ENCODE peak calls at places on chromosomes 13 and 19, in six cellular contexts. One of them, this sample, is unnamed.

GRCh38 chr13:105464249-105464648 is 1071.2 kb downstream of the EFNB2 start:
- DNase-seq in WTC11: no peak
- DNase-seq in brain microvascular endothelial cell: peak
- DNase-seq in BE2C: no peak
- DNase-seq in fibroblast of the aortic adventitia: no peak
- DNase-seq in RWPE1: no peak
- DNase-seq in this sample: no peak

GRCh38 chr19:14632286-14632685 is 42.4 kb downstream of the ADGRE3 start:
- DNase-seq in WTC11: peak
- DNase-seq in RWPE1: peak
- DNase-seq in fibroblast of the aortic adventitia: peak
- DNase-seq in BE2C: peak
- DNase-seq in brain microvascular endothelial cell: peak
- DNase-seq in this sample: peak

GRCh38 chr13:101399365-101399764 is 16.9 kb downstream of the NALCN start:
- DNase-seq in brain microvascular endothelial cell: peak
- DNase-seq in BE2C: no peak
- DNase-seq in fibroblast of the aortic adventitia: no peak
- DNase-seq in WTC11: no peak
- DNase-seq in RWPE1: no peak
- DNase-seq in this sample: no peak

GRCh38 chr19:39676004-39676403 is 20.3 kb downstream of the LGALS16 start:
- DNase-seq in fibroblast of the aortic adventitia: no peak
- DNase-seq in RWPE1: no peak
- DNase-seq in BE2C: no peak
- DNase-seq in brain microvascular endothelial cell: no peak
- DNase-seq in WTC11: no peak
- DNase-seq in this sample: no peak

GRCh38 chr13:111898956-111899713 is 167.8 kb upstream of the SOX1 start:
- DNase-seq in WTC11: no peak
- DNase-seq in brain microvascular endothelial cell: no peak
- DNase-seq in BE2C: no peak
- DNase-seq in RWPE1: no peak
- DNase-seq in fibroblast of the aortic adventitia: no peak
- DNase-seq in this sample: no peak

GRCh38 chr19:1156305-1156801 is 17.7 kb downstream of the SBNO2 start:
- DNase-seq in WTC11: peak
- DNase-seq in fibroblast of the aortic adventitia: peak
- DNase-seq in BE2C: no peak
- DNase-seq in brain microvascular endothelial cell: no peak
- DNase-seq in RWPE1: no peak
- DNase-seq in this sample: no peak

GRCh38 chr19:50214699-50215543 is 11.5 kb downstream of the MYH14 start:
- DNase-seq in RWPE1: peak
- DNase-seq in BE2C: no peak
- DNase-seq in brain microvascular endothelial cell: no peak
- DNase-seq in WTC11: peak
- DNase-seq in fibroblast of the aortic adventitia: no peak
- DNase-seq in this sample: no peak

GRCh38 chr19:36136975-36137686 is 2.7 kb upstream of the CAPNS1 start:
- DNase-seq in WTC11: no peak
- DNase-seq in BE2C: no peak
- DNase-seq in fibroblast of the aortic adventitia: peak
- DNase-seq in RWPE1: peak
- DNase-seq in brain microvascular endothelial cell: peak
- DNase-seq in this sample: peak

GRCh38 chr19:32921624-32922023 is 50.1 kb downstream of the CEP89 start:
- DNase-seq in brain microvascular endothelial cell: no peak
- DNase-seq in fibroblast of the aortic adventitia: no peak
- DNase-seq in WTC11: no peak
- DNase-seq in BE2C: no peak
- DNase-seq in RWPE1: no peak
- DNase-seq in this sample: no peak

GRCh38 chr19:58038688-58039204 is 4.9 kb downstream of the ZSCAN1 start:
- DNase-seq in BE2C: no peak
- DNase-seq in WTC11: peak
- DNase-seq in brain microvascular endothelial cell: no peak
- DNase-seq in fibroblast of the aortic adventitia: no peak
- DNase-seq in RWPE1: no peak
- DNase-seq in this sample: no peak

GRCh38 chr19:11324079-11324661 is 15.3 kb downstream of the RAB3D start:
- DNase-seq in RWPE1: peak
- DNase-seq in BE2C: peak
- DNase-seq in brain microvascular endothelial cell: peak
- DNase-seq in fibroblast of the aortic adventitia: peak
- DNase-seq in WTC11: no peak
- DNase-seq in this sample: peak

GRCh38 chr13:114309806-114310410 is 4.4 kb upstream of the CHAMP1 start:
- DNase-seq in RWPE1: no peak
- DNase-seq in BE2C: no peak
- DNase-seq in fibroblast of the aortic adventitia: no peak
- DNase-seq in WTC11: no peak
- DNase-seq in brain microvascular endothelial cell: no peak
- DNase-seq in this sample: no peak

GRCh38 chr19:30799854-30800755 is 427.9 kb downstream of the ZNF536 start:
- DNase-seq in fibroblast of the aortic adventitia: peak
- DNase-seq in brain microvascular endothelial cell: no peak
- DNase-seq in BE2C: peak
- DNase-seq in RWPE1: peak
- DNase-seq in WTC11: peak
- DNase-seq in this sample: no peak

GRCh38 chr19:39463403-39463802 is 17.2 kb upstream of the TIMM50 start:
- DNase-seq in BE2C: no peak
- DNase-seq in brain microvascular endothelial cell: no peak
- DNase-seq in WTC11: no peak
- DNase-seq in RWPE1: no peak
- DNase-seq in fibroblast of the aortic adventitia: no peak
- DNase-seq in this sample: no peak

GRCh38 chr19:56155124-56155687 is 14.1 kb downstream of the ZNF444 start:
- DNase-seq in fibroblast of the aortic adventitia: no peak
- DNase-seq in brain microvascular endothelial cell: no peak
- DNase-seq in WTC11: peak
- DNase-seq in BE2C: peak
- DNase-seq in RWPE1: no peak
- DNase-seq in this sample: no peak

GRCh38 chr13:22596157-22596863 is 584.5 kb upstream of the SGCG start:
- DNase-seq in WTC11: no peak
- DNase-seq in brain microvascular endothelial cell: no peak
- DNase-seq in BE2C: no peak
- DNase-seq in fibroblast of the aortic adventitia: peak
- DNase-seq in RWPE1: no peak
- DNase-seq in this sample: no peak

GRCh38 chr19:55146648-55147218 is 2.3 kb downstream of the TNNT1 start:
- DNase-seq in fibroblast of the aortic adventitia: no peak
- DNase-seq in brain microvascular endothelial cell: no peak
- DNase-seq in WTC11: peak
- DNase-seq in BE2C: no peak
- DNase-seq in RWPE1: peak
- DNase-seq in this sample: no peak

GRCh38 chr19:2015611-2015950 is at the start of gene BTBD2:
- DNase-seq in BE2C: peak
- DNase-seq in RWPE1: peak
- DNase-seq in WTC11: no peak
- DNase-seq in fibroblast of the aortic adventitia: peak
- DNase-seq in brain microvascular endothelial cell: no peak
- DNase-seq in this sample: no peak

GRCh38 chr13:19910336-19911072 is 47.1 kb upstream of the ZMYM5 start:
- DNase-seq in RWPE1: peak
- DNase-seq in fibroblast of the aortic adventitia: peak
- DNase-seq in WTC11: no peak
- DNase-seq in brain microvascular endothelial cell: peak
- DNase-seq in BE2C: no peak
- DNase-seq in this sample: no peak

GRCh38 chr13:28204690-28205443 is 66.5 kb downstream of the PAN3 start:
- DNase-seq in WTC11: no peak
- DNase-seq in brain microvascular endothelial cell: no peak
- DNase-seq in fibroblast of the aortic adventitia: no peak
- DNase-seq in BE2C: no peak
- DNase-seq in RWPE1: no peak
- DNase-seq in this sample: no peak

GRCh38 chr19:38901683-38902082 is 1.9 kb downstream of the NFKBIB start:
- DNase-seq in WTC11: no peak
- DNase-seq in RWPE1: no peak
- DNase-seq in brain microvascular endothelial cell: no peak
- DNase-seq in fibroblast of the aortic adventitia: no peak
- DNase-seq in BE2C: no peak
- DNase-seq in this sample: no peak

GRCh38 chr13:111153977-111154332 is 38.8 kb downstream of the ARHGEF7 start:
- DNase-seq in RWPE1: peak
- DNase-seq in BE2C: no peak
- DNase-seq in brain microvascular endothelial cell: peak
- DNase-seq in fibroblast of the aortic adventitia: no peak
- DNase-seq in WTC11: no peak
- DNase-seq in this sample: no peak

GRCh38 chr13:98214008-98214643 is 37.1 kb upstream of the RNF113B start:
- DNase-seq in WTC11: peak
- DNase-seq in BE2C: peak
- DNase-seq in brain microvascular endothelial cell: no peak
- DNase-seq in fibroblast of the aortic adventitia: peak
- DNase-seq in RWPE1: peak
- DNase-seq in this sample: no peak

DNA sequence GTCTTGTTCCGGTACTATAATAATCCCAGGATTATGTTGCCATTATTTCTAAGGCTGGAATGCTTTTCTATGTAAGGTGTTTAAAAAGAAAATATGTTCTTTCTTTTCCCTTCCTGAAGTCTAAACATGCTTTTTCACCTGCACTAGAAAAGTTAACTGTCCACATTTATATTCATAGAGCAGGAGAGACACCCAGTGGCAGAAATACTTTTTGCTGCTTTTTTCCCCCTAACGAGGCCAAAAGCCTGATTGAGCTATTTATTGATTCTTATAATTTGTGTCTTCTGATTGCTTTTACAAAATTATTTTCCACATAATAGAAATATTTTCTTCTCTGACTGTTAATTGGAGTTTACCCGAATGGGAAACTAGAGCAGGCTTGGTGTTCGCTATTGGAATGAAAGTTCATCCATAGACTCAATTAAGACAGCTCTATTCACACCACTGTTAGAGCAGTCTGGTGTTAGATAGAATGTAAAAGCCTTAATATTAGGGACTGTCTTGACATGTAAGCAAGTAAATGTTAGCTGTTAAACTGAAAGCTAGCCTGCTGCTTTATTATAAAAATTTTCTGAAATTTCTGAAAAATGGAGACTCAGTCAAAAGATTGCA is 15.8 kb downstream of the GPR180 start:
- DNase-seq in BE2C: peak
- DNase-seq in WTC11: no peak
- DNase-seq in RWPE1: no peak
- DNase-seq in brain microvascular endothelial cell: no peak
- DNase-seq in fibroblast of the aortic adventitia: peak
- DNase-seq in this sample: no peak
- TF ChIP-seq CTCF in BE2C: peak
- TF ChIP-seq CTCF in WTC11: no peak
- TF ChIP-seq CTCF in RWPE1: peak
- TF ChIP-seq CTCF in brain microvascular endothelial cell: peak
- TF ChIP-seq CTCF in fibroblast of the aortic adventitia: peak
- TF ChIP-seq CTCF in this sample: peak

DNA sequence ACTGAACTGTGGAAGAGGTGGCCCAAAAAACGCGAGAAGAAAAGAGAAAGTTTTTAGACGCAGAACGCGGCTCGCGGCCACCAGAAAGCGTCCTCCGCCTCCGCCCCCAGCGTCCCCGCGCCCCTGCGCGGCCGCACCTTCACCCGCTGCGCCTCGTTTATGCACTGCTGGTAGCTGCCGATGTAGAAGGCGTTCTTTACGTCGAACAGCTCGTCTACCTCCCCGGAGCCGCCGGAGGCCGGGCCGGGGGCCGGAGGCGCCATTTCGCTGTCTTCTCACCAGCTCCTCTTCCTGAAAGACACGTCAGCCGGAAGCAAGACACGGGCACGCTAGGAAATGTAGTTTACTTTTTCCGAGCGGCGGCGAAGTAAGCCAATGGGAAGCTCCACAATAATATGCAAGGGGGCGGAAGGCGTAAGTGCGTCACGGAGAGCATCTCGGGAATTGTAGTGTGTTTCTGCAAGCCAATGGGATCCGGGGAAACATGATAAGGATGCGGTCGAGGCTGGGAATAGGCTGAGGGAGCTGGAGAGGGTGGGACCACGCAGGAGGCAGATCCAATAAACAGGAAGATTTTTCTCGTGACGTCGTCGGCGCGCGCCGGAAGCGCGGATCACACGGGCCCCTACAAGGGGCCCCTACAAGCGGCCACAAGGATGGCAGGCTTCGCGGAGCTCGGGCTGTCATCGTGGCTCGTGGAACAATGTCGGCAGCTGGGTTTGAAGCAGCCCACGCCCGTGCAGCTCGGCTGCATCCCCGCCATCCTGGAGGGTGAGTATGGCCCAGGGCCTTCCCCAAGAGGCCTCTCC is at the start of the genes COPE and DDX49:
- DNase-seq in brain microvascular endothelial cell: peak
- DNase-seq in RWPE1: peak
- DNase-seq in BE2C: peak
- DNase-seq in fibroblast of the aortic adventitia: peak
- DNase-seq in WTC11: peak
- DNase-seq in this sample: peak
- TF ChIP-seq CTCF in brain microvascular endothelial cell: no peak
- TF ChIP-seq CTCF in RWPE1: no peak
- TF ChIP-seq CTCF in BE2C: no peak
- TF ChIP-seq CTCF in fibroblast of the aortic adventitia: no peak
- TF ChIP-seq CTCF in WTC11: no peak
- TF ChIP-seq CTCF in this sample: no peak

DNA sequence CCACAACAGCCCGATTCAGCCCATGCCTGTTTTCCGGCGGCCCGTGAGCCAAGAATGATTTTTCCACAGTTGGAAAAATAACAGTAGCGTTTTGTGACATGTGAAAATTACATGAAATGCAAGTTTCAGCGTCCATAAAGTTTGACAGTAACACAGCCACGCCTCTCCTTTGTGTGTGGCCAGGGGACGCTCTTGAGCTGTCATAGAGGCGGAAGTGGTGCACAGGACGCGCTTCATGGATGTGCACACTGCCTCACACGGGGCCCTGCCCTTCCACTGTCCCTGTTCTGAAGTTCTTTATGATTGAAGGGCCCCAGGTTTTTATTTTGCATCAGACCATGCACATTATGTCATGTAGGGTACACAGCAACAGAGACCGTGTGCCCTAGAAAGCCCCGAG is 12.4 kb upstream of the ELAVL1 start:
- DNase-seq in fibroblast of the aortic adventitia: no peak
- DNase-seq in WTC11: no peak
- DNase-seq in brain microvascular endothelial cell: no peak
- DNase-seq in BE2C: no peak
- DNase-seq in RWPE1: no peak
- DNase-seq in this sample: peak
- TF ChIP-seq CTCF in fibroblast of the aortic adventitia: no peak
- TF ChIP-seq CTCF in WTC11: no peak
- TF ChIP-seq CTCF in brain microvascular endothelial cell: no peak
- TF ChIP-seq CTCF in BE2C: peak
- TF ChIP-seq CTCF in RWPE1: no peak
- TF ChIP-seq CTCF in this sample: peak

DNA sequence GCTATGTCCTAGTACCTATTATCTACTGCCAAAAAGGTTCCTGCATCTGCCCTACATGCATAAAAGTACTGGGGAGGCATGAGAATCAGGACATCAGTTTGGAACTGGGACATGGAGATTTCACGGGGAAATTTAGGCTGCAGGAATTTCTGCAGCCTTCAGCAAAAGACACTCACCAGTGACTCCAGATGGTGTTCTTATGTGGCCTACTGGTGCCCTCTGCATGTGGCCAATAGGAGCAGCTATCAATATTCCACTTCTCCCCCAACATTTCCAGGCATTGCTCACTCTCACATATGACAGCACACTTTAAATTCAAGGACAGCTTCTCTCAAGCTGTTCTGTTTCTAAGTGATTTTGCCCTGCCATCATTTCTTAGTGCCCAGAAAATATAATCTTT is 570.5 kb upstream of the ARGLU1 start:
- DNase-seq in brain microvascular endothelial cell: no peak
- DNase-seq in RWPE1: no peak
- DNase-seq in fibroblast of the aortic adventitia: no peak
- DNase-seq in BE2C: peak
- DNase-seq in WTC11: no peak
- DNase-seq in this sample: no peak
- TF ChIP-seq CTCF in brain microvascular endothelial cell: no peak
- TF ChIP-seq CTCF in RWPE1: no peak
- TF ChIP-seq CTCF in fibroblast of the aortic adventitia: no peak
- TF ChIP-seq CTCF in BE2C: peak
- TF ChIP-seq CTCF in WTC11: no peak
- TF ChIP-seq CTCF in this sample: no peak